ENCODE peak calls at places on chromosomes 16 and 17, in five cellular contexts. A is spleen, Y is HCT116, S is transverse colon, D is stomach. O is an unnamed sample.

GRCh38 chr17:79691931-79692330 is 38.8 kb upstream of the ENPP7 start:
- DNase-seq in A (no peak), Y (no peak), S (no peak), D (peak; percentile 37), O (peak; percentile 40)

GRCh38 chr17:72683506-72684404 is 408.7 kb downstream of the SLC39A11 start:
- DNase-seq in A (no peak), Y (peak; percentile 94), S (peak; percentile 35), D (peak; percentile 38), O (peak; percentile 77)

GRCh38 chr16:89910717-89911354 is 7.8 kb upstream of the MC1R start:
- DNase-seq in A (no peak), Y (no peak), S (no peak), D (no peak), O (no peak)

GRCh38 chr17:28745052-28745776 is 1.4 kb downstream of the TRAF4 start:
- DNase-seq in A (peak; percentile 85), Y (no peak), S (peak; percentile 67), D (peak; percentile 75), O (peak; percentile 78)

GRCh38 chr16:2530629-2531318 is 434 bp downstream of the CEMP1 start:
- DNase-seq in A (peak; percentile 88), Y (no peak), S (no peak), D (no peak), O (no peak)

GRCh38 chr17:4642286-4642685 is 808 bp upstream of the ALOX15 start:
- DNase-seq in A (no peak), Y (no peak), S (no peak), D (no peak), O (no peak)

GRCh38 chr16:3099732-3100499 is 822 bp upstream of the ZSCAN10 start:
- DNase-seq in A (peak; percentile 97), Y (peak; percentile 81), S (peak; percentile 97), D (peak; percentile 98), O (peak; percentile 91)

GRCh38 chr17:72392056-72393010 is 271.5 kb downstream of the SOX9 start:
- DNase-seq in A (no peak), Y (no peak), S (no peak), D (no peak), O (no peak)

GRCh38 chr17:47840742-47841487 is at the start of gene SCRN2:
- DNase-seq in A (peak; percentile 98), Y (peak; percentile 81), S (peak; percentile 95), D (peak; percentile 93), O (peak; percentile 83)

GRCh38 chr17:35578195-35578928 is at the start of gene PEX12:
- DNase-seq in A (peak; percentile 95), Y (peak; percentile 81), S (peak; percentile 91), D (peak; percentile 88), O (peak; percentile 88)

GRCh38 chr16:78257376-78257728 is 157.9 kb downstream of the WWOX start:
- DNase-seq in A (no peak), Y (no peak), S (no peak), D (no peak), O (no peak)

GRCh38 chr17:79017546-79017945 is 6.4 kb upstream of the C1QTNF1 start:
- DNase-seq in A (no peak), Y (no peak), S (no peak), D (no peak), O (no peak)

GRCh38 chr17:40598021-40598927 is 33.0 kb upstream of the CCR7 start:
- DNase-seq in A (peak; percentile 80), Y (no peak), S (no peak), D (no peak), O (no peak)

GRCh38 chr16:4382795-4383357 is 11.2 kb downstream of the VASN start:
- DNase-seq in A (no peak), Y (no peak), S (no peak), D (no peak), O (no peak)

GRCh38 chr17:50222922-50223321 is 21.5 kb upstream of the COL1A1 start:
- DNase-seq in A (no peak), Y (no peak), S (no peak), D (no peak), O (no peak)

GRCh38 chr17:10702574-10702973 is 5.2 kb downstream of the ADPRM start:
- DNase-seq in A (no peak), Y (no peak), S (no peak), D (no peak), O (no peak)

GRCh38 chr17:48632579-48633265 is 6.6 kb upstream of the HOXB9 start:
- DNase-seq in A (no peak), Y (no peak), S (no peak), D (no peak), O (no peak)

GRCh38 chr16:14335297-14335696 is 264.2 kb downstream of the MRTFB start:
- DNase-seq in A (no peak), Y (no peak), S (no peak), D (no peak), O (no peak)

GRCh38 chr17:2011421-2012371 is 13.4 kb downstream of the RTN4RL1 start:
- DNase-seq in A (no peak), Y (no peak), S (peak; percentile 68), D (peak; percentile 73), O (peak; percentile 89)

GRCh38 chr17:266701-267656 is 85.5 kb upstream of the DOC2B start:
- DNase-seq in A (peak; percentile 56), Y (no peak), S (peak; percentile 6), D (peak; percentile 23), O (no peak)

GRCh38 chr16:4801051-4801961 is 1.1 kb downstream of the ROGDI start:
- DNase-seq in A (peak; percentile 81), Y (no peak), S (peak; percentile 22), D (no peak), O (no peak)

GRCh38 chr16:87723224-87723619 is 42.6 kb downstream of the KLHDC4 start:
- DNase-seq in A (peak; percentile 83), Y (no peak), S (peak; percentile 34), D (peak; percentile 48), O (no peak)

GRCh38 chr16:46757339-46758050 is 9.4 kb upstream of the MYLK3 start:
- DNase-seq in A (peak; percentile 69), Y (no peak), S (no peak), D (peak; percentile 32), O (peak; percentile 28)

GRCh38 chr16:245105-245504 is 10.5 kb downstream of the FAM234A start:
- DNase-seq in A (no peak), Y (no peak), S (no peak), D (no peak), O (no peak)

GRCh38 chr17:50447870-50448573 is 20.7 kb downstream of the CHAD start:
- DNase-seq in A (no peak), Y (no peak), S (peak; percentile 65), D (no peak), O (no peak)

GRCh38 chr17:46191332-46192210 is 1.7 kb downstream of the KANSL1 start:
- DNase-seq in A (no peak), Y (no peak), S (peak; percentile 38), D (no peak), O (peak; percentile 25)

DNA sequence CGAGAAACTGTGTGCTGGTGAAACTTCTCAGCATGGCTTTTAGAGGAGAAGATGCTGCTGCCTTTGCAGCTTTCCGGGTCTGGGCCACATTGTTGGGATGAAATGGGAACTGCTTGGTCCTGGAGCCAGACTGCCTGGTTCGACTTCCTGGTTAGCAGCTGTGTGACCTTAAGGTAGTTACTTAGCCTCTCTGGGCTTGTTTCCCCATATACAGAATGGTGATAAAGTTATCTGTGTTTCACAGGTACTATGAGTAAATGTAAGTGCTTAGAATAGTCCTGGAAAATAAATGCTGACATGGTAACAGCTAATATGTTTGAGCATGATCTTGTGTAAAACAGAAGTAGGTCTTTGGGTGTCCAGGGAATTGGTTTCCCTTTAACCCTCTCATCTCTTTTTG is 26.3 kb downstream of the AKAP1 start:
- DNase-seq in A (no peak), Y (no peak), S (no peak), D (no peak), O (no peak)
- H3K4me3 ChIP-seq in A (no peak overlapping the region), Y (no peak overlapping the region), S (no peak overlapping the region), D (no peak overlapping the region), O (no peak overlapping the region)

DNA sequence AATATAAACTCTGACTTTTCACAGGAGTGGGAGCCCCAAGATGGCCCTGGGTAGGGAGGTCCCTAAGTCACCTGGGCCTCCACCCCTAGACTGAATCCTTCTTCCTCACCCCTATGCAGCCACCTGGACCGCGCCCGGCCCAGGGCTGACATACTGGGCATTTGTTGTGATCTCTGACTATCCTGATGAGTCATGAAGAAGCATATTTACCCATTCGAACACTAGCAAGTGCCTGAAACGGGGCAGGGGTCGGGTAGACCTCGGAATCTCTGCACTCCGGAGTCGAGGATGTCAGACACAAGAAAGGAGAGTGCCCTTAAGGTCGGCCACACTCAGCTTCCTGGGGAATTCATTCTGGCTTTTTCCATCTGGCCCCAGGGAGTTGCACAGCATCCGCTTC is 10.3 kb downstream of the METTL22 start:
- DNase-seq in A (peak; percentile 73), Y (no peak), S (no peak), D (no peak), O (no peak)
- TF ChIP-seq POLR2AphosphoS5 in A (no peak), Y (no peak), S (no peak), D (no peak), O (no peak)

DNA sequence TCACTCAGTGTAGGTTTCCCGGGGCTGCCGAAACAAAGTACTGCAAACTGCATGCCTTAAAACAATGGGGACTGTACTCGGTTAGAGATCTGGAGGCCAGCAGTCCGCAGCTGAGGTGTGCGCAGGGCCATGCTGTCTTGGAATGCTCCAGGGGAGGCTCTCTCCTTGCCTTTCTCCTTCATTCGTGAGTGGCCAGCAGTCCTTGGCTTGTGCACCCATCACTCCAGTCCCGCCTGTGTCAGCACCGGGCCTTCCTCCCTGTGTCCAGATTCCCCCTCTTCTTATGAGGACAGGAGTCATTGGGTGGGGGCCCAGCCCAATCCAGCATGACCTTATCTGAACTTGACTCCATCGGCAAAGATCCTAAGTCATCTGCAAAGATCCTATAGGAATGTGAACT is 43.4 kb downstream of the COX4I1 start:
- DNase-seq in A (peak; percentile 45), Y (no peak), S (no peak), D (no peak), O (no peak)
- H3K4me1 ChIP-seq in A (peaks cover 33% of the 10 kb centered on the region), Y (no peaks in the 10 kb centered on the region), S (peaks cover 4% of the 10 kb centered on the region), D (peaks cover 16% of the 10 kb centered on the region), O (no peaks in the 10 kb centered on the region)

GRCh38 chr17:74444406-74444805 is 12.5 kb downstream of the GPRC5C start:
- DNase-seq in A (no peak), Y (no peak), S (no peak), D (peak; percentile 89), O (no peak)

GRCh38 chr17:74442670-74443515 is 11.0 kb downstream of the GPRC5C start:
- DNase-seq in A (peak; percentile 92), Y (peak; percentile 89), S (peak; percentile 91), D (peak; percentile 95), O (peak; percentile 88)

GRCh38 chr17:74442291-74442669 is 10.4 kb downstream of the GPRC5C start:
- DNase-seq in A (peak; percentile 67), Y (no peak), S (no peak), D (no peak), O (no peak)

GRCh38 chr17:74445156-74445555 is 13.3 kb downstream of the GPRC5C start:
- DNase-seq in A (no peak), Y (no peak), S (no peak), D (no peak), O (no peak)

DNA sequence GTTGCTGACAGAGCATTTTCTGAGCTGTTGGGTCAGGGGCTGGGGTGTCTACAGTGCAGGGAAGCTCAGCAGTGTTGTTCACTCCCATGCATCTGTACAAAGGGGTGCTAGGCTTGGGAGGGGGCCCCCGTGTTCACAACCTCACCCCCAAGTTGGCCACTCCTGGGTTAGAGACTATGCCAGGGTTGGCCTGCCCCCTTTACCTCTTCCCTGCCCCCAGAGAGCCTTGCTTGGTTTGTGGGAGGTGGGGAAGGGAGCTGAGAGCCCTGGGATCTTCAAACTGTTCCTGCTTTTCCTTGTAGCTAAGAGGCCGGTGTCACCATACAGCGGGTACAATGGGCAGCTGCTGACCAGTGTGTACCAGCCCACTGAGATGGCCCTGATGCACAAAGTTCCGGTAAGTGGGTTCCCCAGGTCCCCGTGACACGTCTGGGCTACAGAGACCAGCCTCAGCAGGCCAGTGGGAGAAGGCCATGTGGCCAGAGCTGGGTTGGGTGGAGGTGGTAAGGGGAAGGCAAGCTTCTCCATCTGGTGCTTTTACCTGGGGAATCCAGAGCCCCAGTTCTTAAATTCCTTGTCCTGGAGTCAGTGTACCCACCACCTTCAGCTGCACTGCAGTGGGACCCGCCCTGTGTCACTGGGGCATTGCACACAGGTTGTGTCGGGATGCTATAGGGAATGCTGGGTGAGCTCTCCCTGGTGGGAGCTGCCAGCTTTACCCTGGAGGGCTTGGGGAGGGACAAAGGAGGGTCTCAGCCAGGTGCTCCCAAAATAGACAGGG is 11.8 kb downstream of the GPRC5C start:
- DNase-seq in A (no peak), Y (no peak), S (peak; percentile 55), D (no peak), O (no peak)
- H3K4me3 ChIP-seq in A (no peak overlapping the region), Y (peak overlapping the region; percentile 39), S (no peak overlapping the region), D (peak overlapping the region; percentile 27), O (peak overlapping the region; percentile 6)